ENCODE peak calls at places on chromosomes 1 and 21, in four cellular contexts. P is heart left ventricle, M is Peyer's patch, C is testis. I is an unnamed sample. For H3K4me1, the result is how much of the 10 kb centered on the place peaks cover.

GRCh38 chr1:202656951-202657646 is 53.2 kb downstream of the SYT2 start:
- DNase-seq in P (no peak), M (no peak), C (no peak), I (no peak)

GRCh38 chr1:2113620-2114135 is 63.5 kb downstream of the PRKCZ start:
- DNase-seq in P (no peak), M (no peak), C (no peak), I (no peak)

GRCh38 chr21:37072988-37073416 is at the start of the genes PIGP and TTC3:
- DNase-seq in P (peak), M (peak), C (peak), I (peak)

GRCh38 chr1:233512538-233512937 is 101.4 kb upstream of the KCNK1 start:
- DNase-seq in P (no peak), M (no peak), C (no peak), I (no peak)

GRCh38 chr1:38872401-38873026 is 634 bp downstream of the MYCBP start:
- DNase-seq in P (peak), M (peak), C (no peak), I (peak)

GRCh38 chr1:94560333-94560732 is 18.8 kb upstream of the F3 start:
- DNase-seq in P (no peak), M (no peak), C (no peak), I (no peak)

GRCh38 chr1:216599851-216600250 is 123.4 kb downstream of the ESRRG start:
- DNase-seq in P (no peak), M (no peak), C (no peak), I (no peak)

GRCh38 chr1:4126731-4127594 is 226.9 kb upstream of the C1orf174 start:
- DNase-seq in P (no peak), M (no peak), C (no peak), I (no peak)

GRCh38 chr1:229024528-229025119 is 246.3 kb upstream of the RAB4A start:
- DNase-seq in P (peak), M (no peak), C (peak), I (peak)

GRCh38 chr1:24133819-24134218 is 9.1 kb downstream of the IL22RA1 start:
- DNase-seq in P (no peak), M (no peak), C (no peak), I (no peak)

GRCh38 chr21:30434033-30434631 is 4.1 kb downstream of the KRTAP13-4 start:
- DNase-seq in P (no peak), M (no peak), C (peak), I (peak)

GRCh38 chr1:55639051-55639450 is 423.9 kb upstream of the USP24 start:
- DNase-seq in P (no peak), M (no peak), C (no peak), I (no peak)

GRCh38 chr1:55636691-55637090 is 421.5 kb upstream of the USP24 start:
- DNase-seq in P (no peak), M (no peak), C (no peak), I (no peak)

GRCh38 chr1:55632906-55633305 is 417.7 kb upstream of the USP24 start:
- DNase-seq in P (no peak), M (no peak), C (no peak), I (peak)

GRCh38 chr1:55634516-55634915 is 419.4 kb upstream of the USP24 start:
- DNase-seq in P (no peak), M (no peak), C (no peak), I (peak)

GRCh38 chr1:55635856-55636255 is 420.7 kb upstream of the USP24 start:
- DNase-seq in P (no peak), M (no peak), C (no peak), I (no peak)
- H3K4me1 ChIP-seq in P (under half), M (under half), C (under half), I (under half)

GRCh38 chr1:151989131-151989868 is 4.4 kb downstream of the S100A10 start:
- DNase-seq in P (peak), M (no peak), C (no peak), I (peak)
- TF ChIP-seq POLR2A in P (no peak), M (no peak), C (no peak), I (no peak)

GRCh38 chr1:168917309-168917708 is 188.3 kb upstream of the DPT start:
- DNase-seq in P (no peak), M (no peak), C (no peak), I (no peak)
- H3K4me1 ChIP-seq in P (under half), M (under half), C (under half), I (under half)

GRCh38 chr1:999797-1000356 is at the start of gene HES4:
- DNase-seq in P (peak), M (peak), C (peak), I (peak)
- TF ChIP-seq POLR2A in P (peak), M (peak), C (no peak), I (peak)

GRCh38 chr1:226186124-226187018 is at the start of gene ACBD3:
- DNase-seq in P (peak), M (peak), C (peak), I (peak)
- H3K4me1 ChIP-seq in P (under half), M (under half), C (under half), I (under half)

GRCh38 chr1:46370214-46370633 is 23.9 kb upstream of the FAAH start:
- DNase-seq in P (no peak), M (peak), C (no peak), I (no peak)
- TF ChIP-seq POLR2A in P (no peak), M (no peak), C (no peak), I (no peak)

I was measured in thyroid gland.